ENCODE peak calls at places on chromosomes 5 and 9, in four cellular contexts. B is IMR-90; T is GM12865; P is activated CD8-positive, alpha-beta T cell treated with anti-CD3 and anti-CD28 coated beads for 36 hours. I is an unnamed sample.

GRCh38 chr5:83244516-83244915 is 167.2 kb downstream of the XRCC4 start:
- DNase-seq in P (no peak), T (no peak), B (no peak), I (no peak)

GRCh38 chr5:11007251-11007650 is 246.2 kb upstream of the DAP start:
- DNase-seq in P (no peak), T (no peak), B (no peak), I (no peak)

GRCh38 chr9:26954050-26954508 is 2.1 kb upstream of the IFT74 start:
- DNase-seq in T (peak; percentile 23), P (peak; percentile 36), B (peak; percentile 23), I (no peak)

GRCh38 chr5:127950707-127951356 is 132.7 kb upstream of the SLC12A2 start:
- DNase-seq in B (peak; percentile 18), P (no peak), T (no peak), I (no peak)

GRCh38 chr5:27191786-27192505 is 153.6 kb upstream of the CDH9 start:
- DNase-seq in P (no peak), B (peak; percentile 10), T (no peak), I (peak; percentile 42)

GRCh38 chr5:115586525-115587146 is 15.6 kb downstream of the TICAM2 start:
- DNase-seq in P (no peak), B (peak; percentile 54), T (peak; percentile 44), I (no peak)

GRCh38 chr9:81268048-81268447 is 421.3 kb downstream of the TLE1 start:
- DNase-seq in B (peak; percentile 89), P (no peak), T (no peak), I (peak; percentile 40)

GRCh38 chr5:67166460-67166871 is 30.1 kb downstream of the CD180 start:
- DNase-seq in P (peak; percentile 86), T (peak; percentile 64), B (no peak), I (no peak)

GRCh38 chr5:97694091-97694490 is 511.0 kb upstream of the RIOK2 start:
- DNase-seq in T (no peak), P (no peak), B (no peak), I (no peak)

GRCh38 chr9:136693490-136694162 is 6.4 kb upstream of the AGPAT2 start:
- DNase-seq in T (no peak), B (peak; percentile 24), P (peak; percentile 41), I (peak; percentile 29)

GRCh38 chr5:1288439-1289335 is 6.2 kb downstream of the TERT start:
- DNase-seq in B (no peak), T (no peak), P (no peak), I (no peak)

GRCh38 chr9:14692536-14692917 is 705 bp downstream of the ZDHHC21 start:
- DNase-seq in B (no peak), P (no peak), T (peak; percentile 13), I (no peak)

GRCh38 chr9:124313940-124314339 is 56.2 kb downstream of the NEK6 start:
- DNase-seq in B (no peak), P (no peak), T (no peak), I (no peak)

GRCh38 chr9:18791074-18791473 is 241.9 kb downstream of the SAXO1 start:
- DNase-seq in B (peak; percentile 12), P (peak; percentile 4), T (peak; percentile 69), I (no peak)

GRCh38 chr5:157193699-157194424 is 13.2 kb downstream of the ITK start:
- DNase-seq in P (no peak), B (no peak), T (no peak), I (no peak)

GRCh38 chr9:106305428-106306133 is 557.4 kb upstream of the ZNF462 start:
- DNase-seq in T (peak; percentile 16), B (no peak), P (no peak), I (no peak)

GRCh38 chr5:1507457-1507856 is 16.3 kb downstream of the LPCAT1 start:
- DNase-seq in T (no peak), B (no peak), P (no peak), I (no peak)

GRCh38 chr9:131667576-131667975 is 72.3 kb downstream of the RAPGEF1 start:
- DNase-seq in T (peak; percentile 77), P (peak; percentile 86), B (no peak), I (peak; percentile 27)

GRCh38 chr9:38422555-38423245 is 1.6 kb downstream of the IGFBPL1 start:
- DNase-seq in P (no peak), B (no peak), T (no peak), I (no peak)

GRCh38 chr9:74729129-74729710 is 158.5 kb downstream of the TRPM6 start:
- DNase-seq in T (no peak), P (no peak), B (no peak), I (peak; percentile 18)

GRCh38 chr5:151700816-151701215 is 14.1 kb upstream of the SPARC start:
- DNase-seq in B (no peak), P (no peak), T (peak; percentile 74), I (no peak)

GRCh38 chr5:181054138-181054537 is 14.1 kb downstream of the BTNL9 start:
- DNase-seq in B (no peak), T (no peak), P (no peak), I (no peak)

GRCh38 chr5:170266570-170267379 is 30.8 kb downstream of the LCP2 start:
- DNase-seq in P (peak; percentile 81), T (no peak), B (no peak), I (no peak)

I was measured in astrocyte.